ENCODE peak calls at places on chromosomes 5 and 9, in four cellular contexts. One of them, this sample, is unnamed.

GRCh38 chr9:78958887-78959286 is 612.9 kb upstream of the TLE4 start:
- DNase-seq in HCT116: peak; percentile 10
- DNase-seq in GM23338: peak; percentile 63
- DNase-seq in neural progenitor cell: no peak
- DNase-seq in this sample: no peak

GRCh38 chr9:36846621-36847020 is 187.4 kb downstream of the PAX5 start:
- DNase-seq in GM23338: no peak
- DNase-seq in neural progenitor cell: no peak
- DNase-seq in HCT116: no peak
- DNase-seq in this sample: no peak

GRCh38 chr9:137217276-137218211 is 4.5 kb downstream of the RNF208 start:
- DNase-seq in neural progenitor cell: peak; percentile 60
- DNase-seq in HCT116: peak; percentile 53
- DNase-seq in GM23338: peak; percentile 89
- DNase-seq in this sample: peak; percentile 84

GRCh38 chr5:418681-419121 is 24.3 kb upstream of the EXOC3 start:
- DNase-seq in GM23338: no peak
- DNase-seq in neural progenitor cell: no peak
- DNase-seq in HCT116: no peak
- DNase-seq in this sample: no peak

GRCh38 chr9:12958708-12959107 is 183.9 kb downstream of the LURAP1L start:
- DNase-seq in neural progenitor cell: no peak
- DNase-seq in HCT116: no peak
- DNase-seq in GM23338: no peak
- DNase-seq in this sample: no peak

GRCh38 chr5:42811591-42812392 is at the start of gene SELENOP:
- DNase-seq in HCT116: peak; percentile 24
- DNase-seq in GM23338: peak; percentile 75
- DNase-seq in neural progenitor cell: peak; percentile 69
- DNase-seq in this sample: peak; percentile 51

GRCh38 chr9:108859459-108860114 is 2.5 kb upstream of the ACTL7A start:
- DNase-seq in HCT116: no peak
- DNase-seq in neural progenitor cell: no peak
- DNase-seq in GM23338: no peak
- DNase-seq in this sample: no peak

GRCh38 chr9:125635888-125636287 is 71.1 kb downstream of the MAPKAP1 start:
- DNase-seq in GM23338: no peak
- DNase-seq in HCT116: no peak
- DNase-seq in neural progenitor cell: no peak
- DNase-seq in this sample: no peak

GRCh38 chr9:77433675-77434445 is 214.3 kb downstream of the GNA14 start:
- DNase-seq in GM23338: peak; percentile 88
- DNase-seq in neural progenitor cell: peak; percentile 78
- DNase-seq in HCT116: peak; percentile 33
- DNase-seq in this sample: peak; percentile 64

GRCh38 chr5:180723936-180724335 is 15.9 kb downstream of the OR2Y1 start:
- DNase-seq in HCT116: no peak
- DNase-seq in GM23338: no peak
- DNase-seq in neural progenitor cell: no peak
- DNase-seq in this sample: no peak

GRCh38 chr9:127452481-127453092 is 1.3 kb downstream of the LRSAM1 start:
- DNase-seq in neural progenitor cell: no peak
- DNase-seq in HCT116: no peak
- DNase-seq in GM23338: no peak
- DNase-seq in this sample: peak; percentile 46

GRCh38 chr5:126444137-126444536 is 20.9 kb downstream of the GRAMD2B start:
- DNase-seq in HCT116: no peak
- DNase-seq in GM23338: no peak
- DNase-seq in neural progenitor cell: no peak
- DNase-seq in this sample: no peak

GRCh38 chr9:138115506-138115905 is 237.9 kb downstream of the CACNA1B start:
- DNase-seq in neural progenitor cell: no peak
- DNase-seq in HCT116: no peak
- DNase-seq in GM23338: no peak
- DNase-seq in this sample: no peak

GRCh38 chr9:89361816-89362646 is 43.7 kb downstream of the SECISBP2 start:
- DNase-seq in HCT116: no peak
- DNase-seq in neural progenitor cell: no peak
- DNase-seq in GM23338: no peak
- DNase-seq in this sample: no peak

GRCh38 chr9:75941066-75941465 is 50.6 kb downstream of the PCSK5 start:
- DNase-seq in HCT116: no peak
- DNase-seq in neural progenitor cell: no peak
- DNase-seq in GM23338: no peak
- DNase-seq in this sample: no peak

GRCh38 chr9:122314193-122314592 is 49.5 kb downstream of the MRRF start:
- DNase-seq in HCT116: no peak
- DNase-seq in GM23338: no peak
- DNase-seq in neural progenitor cell: no peak
- DNase-seq in this sample: no peak

GRCh38 chr9:113537227-113537810 is 73.8 kb downstream of the RGS3 start:
- DNase-seq in neural progenitor cell: no peak
- DNase-seq in GM23338: no peak
- DNase-seq in HCT116: no peak
- DNase-seq in this sample: no peak
- H3K27ac ChIP-seq in neural progenitor cell: no peak overlapping the region
- H3K27ac ChIP-seq in GM23338: no peak overlapping the region
- H3K27ac ChIP-seq in HCT116: no peak overlapping the region
- H3K27ac ChIP-seq in this sample: no peak overlapping the region

DNA sequence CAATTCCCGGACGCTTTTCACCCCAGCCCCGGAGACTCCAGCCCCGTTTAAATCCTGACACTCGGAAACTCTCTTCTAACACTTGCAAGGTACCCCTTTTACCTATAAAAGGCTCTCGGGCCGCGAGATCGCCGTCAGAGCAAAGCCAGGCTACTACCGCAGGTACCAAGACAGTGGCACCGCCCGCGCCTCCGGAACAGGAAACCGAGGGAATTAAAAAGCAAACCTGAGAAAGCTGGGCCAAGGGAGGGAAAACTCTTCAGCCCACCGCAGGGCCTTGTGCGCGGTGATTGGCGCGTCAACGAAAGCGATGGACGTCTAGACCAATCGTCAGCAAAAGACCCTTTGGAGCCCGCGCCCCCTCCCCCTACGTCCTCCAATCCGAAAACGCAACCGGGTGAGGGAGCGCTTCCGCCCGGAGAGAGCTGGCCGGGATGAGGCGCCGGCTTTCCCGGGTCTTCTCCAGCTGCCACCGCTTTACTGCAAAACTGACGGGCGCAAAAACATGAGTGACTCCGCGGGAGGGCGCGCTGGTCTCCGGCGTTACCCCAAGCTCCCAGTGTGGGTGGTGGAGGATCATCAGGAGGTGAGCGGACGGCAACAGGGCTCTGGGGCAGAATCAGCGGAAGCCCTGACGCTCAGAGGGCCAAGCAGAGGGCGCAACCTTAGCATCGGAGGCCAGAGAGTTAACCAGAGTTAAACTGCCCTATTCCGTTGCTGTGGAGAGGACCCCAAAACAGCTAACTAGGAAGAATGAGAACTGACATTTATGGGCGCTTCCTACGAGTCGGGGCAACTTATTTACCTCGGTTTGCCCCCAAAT is at the start of the genes C5orf22 and DROSHA:
- DNase-seq in GM23338: peak; percentile 99
- DNase-seq in neural progenitor cell: peak; percentile 98
- DNase-seq in HCT116: peak; percentile 91
- DNase-seq in this sample: peak; percentile 98
- TF ChIP-seq CTCF in GM23338: no peak
- TF ChIP-seq CTCF in neural progenitor cell: no peak
- TF ChIP-seq CTCF in HCT116: no peak
- TF ChIP-seq CTCF in this sample: peak; percentile 19

GRCh38 chr9:18632624-18633407 is 158.9 kb downstream of the ADAMTSL1 start:
- DNase-seq in HCT116: no peak
- DNase-seq in GM23338: no peak
- DNase-seq in neural progenitor cell: no peak
- DNase-seq in this sample: peak; percentile 82
- TF ChIP-seq EZH2phosphoT487 in HCT116: no peak
- TF ChIP-seq EZH2phosphoT487 in GM23338: no peak
- TF ChIP-seq EZH2phosphoT487 in neural progenitor cell: no peak
- TF ChIP-seq EZH2phosphoT487 in this sample: no peak

DNA sequence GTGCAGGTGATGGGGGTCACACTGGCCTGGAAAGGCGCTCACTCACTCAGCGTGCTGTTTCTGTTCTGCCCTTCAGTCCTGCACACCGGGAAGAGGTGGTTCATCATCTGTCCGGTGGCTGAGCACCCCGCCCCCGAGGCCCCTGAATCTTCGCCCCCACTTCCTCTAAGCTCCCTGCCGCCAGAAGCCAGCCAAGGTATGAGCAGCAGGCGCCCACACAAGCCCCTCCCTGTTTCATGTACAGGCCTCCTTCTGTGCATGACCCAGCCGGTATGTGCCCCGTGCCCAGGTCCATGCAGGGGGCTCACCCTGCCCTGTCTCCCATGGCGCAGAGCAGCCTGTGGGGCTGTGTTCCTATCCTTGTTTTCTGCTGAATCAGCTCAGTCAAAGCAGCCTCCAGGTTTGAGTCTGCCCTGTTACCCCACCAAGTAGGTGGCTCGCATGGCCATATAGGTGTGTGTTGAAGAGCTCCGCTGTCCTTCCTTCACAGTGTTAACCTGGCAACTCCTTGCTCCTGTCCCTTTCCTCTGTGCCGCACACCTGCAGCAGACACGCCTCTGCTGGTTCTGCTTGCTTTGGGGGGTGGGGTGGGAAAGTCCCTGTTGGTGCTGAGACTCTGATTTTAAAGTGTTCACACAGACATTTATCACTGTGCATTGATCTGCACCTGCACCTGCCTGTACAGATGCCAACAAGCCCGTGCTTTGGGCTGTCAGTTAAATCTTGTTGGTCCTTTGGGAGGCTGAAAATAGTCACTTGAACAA is 84.8 kb downstream of the WNK2 start:
- DNase-seq in HCT116: no peak
- DNase-seq in neural progenitor cell: no peak
- DNase-seq in GM23338: no peak
- DNase-seq in this sample: no peak
- H3K27ac ChIP-seq in HCT116: no peak overlapping the region
- H3K27ac ChIP-seq in neural progenitor cell: no peak overlapping the region
- H3K27ac ChIP-seq in GM23338: no peak overlapping the region
- H3K27ac ChIP-seq in this sample: no peak overlapping the region

DNA sequence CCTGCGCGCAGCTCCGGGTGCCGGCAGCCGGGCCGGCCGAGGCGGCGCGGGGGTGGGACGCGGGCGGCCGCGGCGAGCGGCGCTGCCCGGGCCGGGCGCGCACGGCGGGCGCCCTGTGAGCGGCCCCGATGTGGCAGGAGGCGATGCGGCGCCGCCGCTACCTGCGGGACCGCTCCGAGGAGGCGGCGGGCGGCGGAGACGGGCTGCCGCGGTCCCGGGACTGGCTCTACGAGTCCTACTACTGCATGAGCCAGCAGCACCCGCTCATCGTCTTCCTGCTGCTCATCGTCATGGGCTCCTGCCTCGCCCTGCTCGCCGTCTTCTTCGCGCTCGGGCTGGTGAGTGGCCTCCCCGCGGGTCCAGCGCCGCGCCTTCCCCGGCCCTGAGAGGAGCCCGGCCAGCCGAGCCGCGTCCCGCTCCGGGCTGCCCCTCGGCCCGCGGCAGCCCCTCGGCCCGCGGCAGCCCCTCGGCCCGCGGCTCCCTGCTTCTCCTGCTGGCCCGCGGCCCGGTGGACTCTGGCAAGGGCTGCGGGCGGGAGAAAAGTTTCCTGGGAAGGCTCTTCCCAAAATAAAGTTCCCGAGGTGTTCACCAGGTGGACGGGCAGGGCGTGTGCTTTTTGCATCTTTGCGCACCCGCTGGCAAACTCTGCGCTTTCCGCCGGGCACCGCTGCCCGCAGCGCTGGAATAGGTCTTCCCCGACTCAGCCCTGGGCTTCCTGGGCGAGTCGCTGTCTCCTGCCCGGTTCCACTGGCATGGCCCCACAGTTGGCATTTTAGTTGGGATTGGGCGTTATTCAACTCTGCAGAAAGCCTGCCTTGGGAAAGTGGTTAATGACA is 449 bp downstream of the ADCY2 start:
- DNase-seq in HCT116: no peak
- DNase-seq in GM23338: peak; percentile 47
- DNase-seq in neural progenitor cell: peak; percentile 65
- DNase-seq in this sample: peak; percentile 9
- TF ChIP-seq CTCF in HCT116: no peak
- TF ChIP-seq CTCF in GM23338: peak; percentile 3
- TF ChIP-seq CTCF in neural progenitor cell: no peak
- TF ChIP-seq CTCF in this sample: no peak

DNA sequence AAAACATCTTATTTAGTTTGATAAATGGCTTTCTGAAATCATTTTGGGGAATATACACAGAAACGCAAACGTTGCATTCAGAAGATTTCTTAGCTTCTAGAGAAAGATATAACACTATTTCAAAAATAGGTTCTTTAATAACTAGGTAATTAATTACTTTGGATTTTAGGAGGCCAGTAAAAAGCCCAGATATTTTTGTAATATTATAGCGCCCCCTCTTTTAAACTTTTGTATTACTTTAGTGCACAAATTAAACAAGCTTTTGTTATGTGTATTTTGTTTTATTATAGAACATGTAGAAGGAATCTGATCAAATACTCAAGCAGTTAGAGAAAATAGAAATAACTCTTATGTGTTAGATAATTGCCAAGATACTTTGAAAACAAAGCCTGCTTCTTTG is 57.7 kb downstream of the COMMD10 start:
- DNase-seq in GM23338: peak; percentile 15
- DNase-seq in neural progenitor cell: no peak
- DNase-seq in HCT116: no peak
- DNase-seq in this sample: no peak
- TF ChIP-seq EZH2phosphoT487 in GM23338: no peak
- TF ChIP-seq EZH2phosphoT487 in neural progenitor cell: no peak
- TF ChIP-seq EZH2phosphoT487 in HCT116: no peak
- TF ChIP-seq EZH2phosphoT487 in this sample: no peak

GRCh38 chr9:2623866-2624682 is 2.5 kb downstream of the VLDLR start:
- DNase-seq in neural progenitor cell: no peak
- DNase-seq in GM23338: peak; percentile 61
- DNase-seq in HCT116: no peak
- DNase-seq in this sample: no peak
- H3K27ac ChIP-seq in neural progenitor cell: no peak overlapping the region
- H3K27ac ChIP-seq in GM23338: no peak overlapping the region
- H3K27ac ChIP-seq in HCT116: no peak overlapping the region
- H3K27ac ChIP-seq in this sample: no peak overlapping the region

This sample was measured in PC-3.